ENCODE peak calls at places on chromosomes 5 and 9, in five cellular contexts. Z is upper lobe of left lung, W is HepG2, L is K562, A is stomach. O is an unnamed sample.

GRCh38 chr5:179783128-179783527 is 10.7 kb upstream of the LTC4S start:
- DNase-seq in Z (no peak), W (no peak), L (no peak), A (no peak), O (no peak)

GRCh38 chr9:2158111-2158610 is 143.0 kb downstream of the SMARCA2 start:
- DNase-seq in Z (no peak), W (no peak), L (no peak), A (peak), O (peak)

GRCh38 chr5:7801898-7802614 is 48.9 kb downstream of the CFAP90 start:
- DNase-seq in Z (peak), W (no peak), L (no peak), A (no peak), O (no peak)

GRCh38 chr9:109411818-109412352 is 86.2 kb downstream of the PTPN3 start:
- DNase-seq in Z (no peak), W (no peak), L (peak), A (no peak), O (no peak)

GRCh38 chr9:133048595-133048994 is 13.2 kb upstream of the CEL start:
- DNase-seq in Z (no peak), W (no peak), L (peak), A (peak), O (peak)

GRCh38 chr5:3656803-3657202 is 61.2 kb downstream of the IRX1 start:
- DNase-seq in Z (no peak), W (no peak), L (no peak), A (no peak), O (no peak)

GRCh38 chr5:55668356-55668755 is 43.8 kb downstream of the SLC38A9 start:
- DNase-seq in Z (no peak), W (no peak), L (no peak), A (no peak), O (no peak)

GRCh38 chr9:69314547-69314946 is 10.5 kb upstream of the ENTREP1 start:
- DNase-seq in Z (no peak), W (no peak), L (no peak), A (no peak), O (no peak)

GRCh38 chr5:137072376-137073174 is 426.6 kb downstream of the SPOCK1 start:
- DNase-seq in Z (no peak), W (no peak), L (no peak), A (no peak), O (no peak)

GRCh38 chr5:149267241-149267973 is 4.3 kb upstream of the AFAP1L1 start:
- DNase-seq in Z (no peak), W (no peak), L (no peak), A (no peak), O (no peak)

GRCh38 chr9:114016629-114017423 is 61.3 kb downstream of the AMBP start:
- DNase-seq in Z (no peak), W (no peak), L (no peak), A (peak), O (no peak)

GRCh38 chr9:2228132-2228531 is 213.0 kb downstream of the SMARCA2 start:
- DNase-seq in Z (no peak), W (no peak), L (peak), A (no peak), O (peak)

GRCh38 chr5:1521054-1521453 is 2.7 kb downstream of the LPCAT1 start:
- DNase-seq in Z (no peak), W (no peak), L (no peak), A (peak), O (peak)

GRCh38 chr9:124238546-124239140 is 19.1 kb upstream of the NEK6 start:
- DNase-seq in Z (no peak), W (no peak), L (no peak), A (no peak), O (no peak)

GRCh38 chr5:150989695-150990094 is 30.7 kb upstream of the GPX3 start:
- DNase-seq in Z (no peak), W (no peak), L (no peak), A (no peak), O (no peak)

GRCh38 chr5:130643321-130643720 is 521.7 kb downstream of the HINT1 start:
- DNase-seq in Z (no peak), W (no peak), L (no peak), A (no peak), O (no peak)

GRCh38 chr5:115961413-115962238 is 649 bp upstream of the LVRN start:
- DNase-seq in Z (peak), W (no peak), L (no peak), A (no peak), O (no peak)

GRCh38 chr5:36040651-36041536 is 25.8 kb downstream of the UGT3A2 start:
- DNase-seq in Z (no peak), W (peak), L (no peak), A (no peak), O (no peak)

GRCh38 chr5:107263387-107264003 is 407.2 kb downstream of the EFNA5 start:
- DNase-seq in Z (no peak), W (no peak), L (no peak), A (no peak), O (no peak)

GRCh38 chr9:136083558-136084190 is 11.4 kb downstream of the NACC2 start:
- DNase-seq in Z (peak), W (no peak), L (no peak), A (no peak), O (no peak)

GRCh38 chr9:96014078-96014477 is 138.6 kb downstream of the ERCC6L2 start:
- DNase-seq in Z (no peak), W (no peak), L (no peak), A (no peak), O (peak)

GRCh38 chr9:10146517-10147331 is 466.1 kb downstream of the PTPRD start:
- DNase-seq in Z (no peak), W (peak), L (no peak), A (no peak), O (no peak)

GRCh38 chr5:7873216-7873615 is 4.3 kb downstream of the MTRR start:
- DNase-seq in Z (no peak), W (no peak), L (no peak), A (no peak), O (peak)

GRCh38 chr5:135324897-135325650 is 74.0 kb downstream of the MACROH2A1 start:
- DNase-seq in Z (peak), W (peak), L (no peak), A (no peak), O (no peak)

GRCh38 chr5:90983148-90983547 is 400.0 kb downstream of the ARRDC3 start:
- DNase-seq in Z (no peak), W (peak), L (peak), A (no peak), O (no peak)

GRCh38 chr5:96427823-96428222 is 5.2 kb downstream of the PCSK1 start:
- DNase-seq in Z (no peak), W (no peak), L (no peak), A (no peak), O (no peak)

GRCh38 chr5:50967388-50968039 is 301.1 kb downstream of the PARP8 start:
- DNase-seq in Z (no peak), W (no peak), L (no peak), A (peak), O (no peak)

GRCh38 chr5:67971223-67971830 is 244.2 kb upstream of the PIK3R1 start:
- DNase-seq in Z (no peak), W (peak), L (no peak), A (no peak), O (peak)

GRCh38 chr9:137262909-137263285 is 7.8 kb downstream of the NELFB start:
- DNase-seq in Z (peak), W (no peak), L (no peak), A (no peak), O (no peak)

GRCh38 chr5:165630211-165630866 is 2124.9 kb downstream of the MAT2B start:
- DNase-seq in Z (no peak), W (peak), L (peak), A (peak), O (peak)

GRCh38 chr9:107883496-107884120 is 394.0 kb upstream of the KLF4 start:
- DNase-seq in Z (no peak), W (no peak), L (no peak), A (no peak), O (peak)

GRCh38 chr5:77231470-77232138 is 21.1 kb downstream of the PDE8B start:
- DNase-seq in Z (no peak), W (no peak), L (no peak), A (no peak), O (no peak)

GRCh38 chr9:12863624-12864023 is 88.8 kb downstream of the LURAP1L start:
- DNase-seq in Z (no peak), W (no peak), L (no peak), A (no peak), O (no peak)

GRCh38 chr5:125412561-125413535 is 666.4 kb upstream of the ZNF608 start:
- DNase-seq in Z (peak), W (peak), L (no peak), A (peak), O (peak)

DNA sequence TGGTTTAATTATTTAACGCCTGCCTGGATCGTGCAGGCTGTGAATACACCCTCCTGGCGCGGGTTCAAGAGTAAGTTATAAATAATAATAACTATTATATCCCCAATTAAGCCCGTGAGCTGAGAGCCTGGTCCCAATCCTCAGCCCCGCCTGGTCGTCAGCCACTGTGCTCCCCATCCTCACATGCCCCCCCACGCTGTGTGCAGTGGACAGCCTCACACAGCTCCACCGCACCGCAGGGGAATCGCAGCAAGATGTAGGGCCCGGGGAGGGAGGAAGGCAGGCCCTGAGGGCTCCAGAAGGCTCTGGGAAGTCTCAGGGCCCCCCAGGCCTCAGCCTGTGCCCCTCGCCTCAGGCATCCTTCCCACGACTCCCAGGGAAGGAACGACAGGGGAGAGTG is 10.8 kb upstream of the PRRX2 start:
- DNase-seq in Z (peak), W (no peak), L (no peak), A (no peak), O (no peak)
- TF ChIP-seq EP300 in Z (no peak), W (no peak), L (no peak), A (no peak), O (no peak)

DNA sequence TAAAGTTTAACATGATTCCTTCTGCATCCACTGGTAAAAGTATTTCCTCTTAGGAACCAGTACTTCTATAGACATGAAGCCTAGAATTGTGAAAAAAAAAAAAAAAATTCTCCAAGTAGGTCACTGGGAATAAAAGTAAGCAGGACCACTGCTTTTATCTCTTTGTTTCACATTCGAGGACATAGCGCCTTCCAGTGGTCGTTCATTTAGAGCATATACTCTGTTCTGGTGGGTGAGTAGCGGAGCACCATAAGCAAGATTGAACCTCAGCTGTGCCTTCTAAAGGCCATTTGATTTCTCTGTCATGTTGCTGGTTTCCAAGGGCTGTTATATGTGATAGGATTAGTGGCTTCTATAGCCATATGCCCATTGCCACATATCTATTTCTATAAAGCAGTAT is 393.1 kb downstream of the TMEM232 start:
- DNase-seq in Z (no peak), W (peak), L (no peak), A (no peak), O (no peak)
- TF ChIP-seq EP300 in Z (no peak), W (no peak), L (no peak), A (no peak), O (no peak)

GRCh38 chr9:129709471-129710460 is 43.1 kb downstream of the PTGES start:
- DNase-seq in Z (no peak), W (no peak), L (no peak), A (no peak), O (no peak)
- TF ChIP-seq EP300 in Z (no peak), W (no peak), L (no peak), A (no peak), O (no peak)

GRCh38 chr5:172872997-172873491 is 39.0 kb downstream of the ERGIC1 start:
- DNase-seq in Z (no peak), W (no peak), L (no peak), A (no peak), O (peak)
- TF ChIP-seq EP300 in Z (peak), W (no peak), L (no peak), A (peak), O (peak)

GRCh38 chr9:127112056-127112455 is 10.4 kb downstream of the ANGPTL2 start:
- DNase-seq in Z (no peak), W (no peak), L (peak), A (peak), O (no peak)
- TF ChIP-seq EP300 in Z (no peak), W (no peak), L (no peak), A (no peak), O (no peak)

GRCh38 chr5:15902050-15902449 is 277.5 kb downstream of the MARCHF11 start:
- DNase-seq in Z (no peak), W (no peak), L (no peak), A (no peak), O (no peak)

GRCh38 chr5:15901151-15901550 is 278.4 kb downstream of the MARCHF11 start:
- DNase-seq in Z (no peak), W (no peak), L (no peak), A (no peak), O (no peak)

GRCh38 chr5:15899481-15899880 is 280.1 kb downstream of the MARCHF11 start:
- DNase-seq in Z (no peak), W (no peak), L (no peak), A (no peak), O (no peak)

GRCh38 chr5:15904894-15905805 is 274.4 kb downstream of the MARCHF11 start:
- DNase-seq in Z (no peak), W (no peak), L (no peak), A (no peak), O (no peak)
- TF ChIP-seq EP300 in Z (no peak), W (no peak), L (no peak), A (no peak), O (no peak)